ENCODE peak calls at places on chromosomes 12 and 14, in six cellular contexts. Q is tibial artery, D is upper lobe of right lung, U is ovary, R is progenitor cell of endocrine pancreas, F is psoas muscle. I is an unnamed sample.

GRCh38 chr14:67396381-67396965 is 15.5 kb downstream of the PLEK2 start:
- DNase-seq in U (no peak), F (no peak), D (no peak), Q (no peak), R (no peak), I (no peak)

GRCh38 chr12:116673713-116674112 is 64.2 kb downstream of the SPRING1 start:
- DNase-seq in R (no peak), U (no peak), Q (no peak), D (peak), F (no peak), I (no peak)

GRCh38 chr12:6250343-6250742 is 50.1 kb downstream of the CD9 start:
- DNase-seq in D (peak), F (no peak), R (no peak), U (no peak), Q (peak), I (peak)

GRCh38 chr12:81530352-81530751 is 228.8 kb downstream of the PPFIA2 start:
- DNase-seq in R (no peak), U (no peak), Q (no peak), F (no peak), D (no peak), I (no peak)

GRCh38 chr12:9787340-9787737 is 26.6 kb upstream of the CD69 start:
- DNase-seq in F (no peak), R (no peak), Q (no peak), D (no peak), U (no peak), I (no peak)

GRCh38 chr14:29648045-29648444 is 279.6 kb downstream of the PRKD1 start:
- DNase-seq in F (no peak), Q (no peak), R (no peak), U (no peak), D (no peak), I (no peak)

GRCh38 chr12:92396647-92397258 is 251.1 kb upstream of the BTG1 start:
- DNase-seq in D (no peak), U (no peak), F (no peak), R (no peak), Q (no peak), I (no peak)

GRCh38 chr12:106135781-106136180 is 3.0 kb downstream of the NUAK1 start:
- DNase-seq in D (no peak), R (no peak), U (no peak), Q (no peak), F (no peak), I (no peak)

GRCh38 chr12:98646165-98646764 is 1.2 kb downstream of the APAF1 start:
- DNase-seq in F (no peak), U (no peak), R (no peak), D (no peak), Q (no peak), I (no peak)

GRCh38 chr12:52971701-52972329 is 22.9 kb downstream of the KRT18 start:
- DNase-seq in R (no peak), Q (no peak), F (no peak), D (no peak), U (no peak), I (no peak)

GRCh38 chr14:22226381-22226780 is 362.6 kb downstream of the DAD1 start:
- DNase-seq in F (no peak), R (no peak), D (no peak), Q (no peak), U (no peak), I (no peak)

GRCh38 chr12:31729728-31730127 is 907 bp upstream of the AMN1 start:
- DNase-seq in R (no peak), U (no peak), Q (no peak), F (no peak), D (no peak), I (no peak)

GRCh38 chr12:89156862-89157262 is 195.4 kb downstream of the DUSP6 start:
- DNase-seq in D (no peak), R (no peak), F (no peak), U (no peak), Q (no peak), I (no peak)

GRCh38 chr14:82725188-82725587 is 1191.5 kb upstream of the SEL1L start:
- DNase-seq in U (no peak), R (no peak), Q (no peak), F (no peak), D (no peak), I (no peak)

GRCh38 chr14:54902521-54903420 is at the start of gene GCH1:
- DNase-seq in Q (peak), U (peak), D (peak), F (peak), R (peak), I (no peak)

GRCh38 chr12:5022465-5023061 is 21.1 kb upstream of the KCNA5 start:
- DNase-seq in U (no peak), F (peak), R (peak), Q (no peak), D (no peak), I (no peak)

GRCh38 chr14:39122330-39123138 is 8.4 kb downstream of the GEMIN2 start:
- DNase-seq in R (no peak), F (no peak), Q (no peak), U (no peak), D (no peak), I (no peak)

GRCh38 chr12:3129301-3130052 is 52.3 kb downstream of the TSPAN9 start:
- DNase-seq in F (no peak), Q (no peak), D (no peak), R (no peak), U (no peak), I (peak)

GRCh38 chr14:74089251-74090020 is 4.7 kb downstream of the LIN52 start:
- DNase-seq in R (no peak), U (no peak), D (no peak), F (no peak), Q (no peak), I (no peak)

GRCh38 chr12:120397827-120398563 is 29.0 kb upstream of the MSI1 start:
- DNase-seq in R (peak), U (no peak), D (no peak), F (no peak), Q (no peak), I (no peak)

GRCh38 chr12:32895688-32896437 is 714 bp downstream of the PKP2 start:
- DNase-seq in F (no peak), D (no peak), Q (no peak), U (peak), R (peak), I (no peak)

GRCh38 chr12:108400060-108400459 is 60.9 kb upstream of the CMKLR1 start:
- DNase-seq in F (no peak), D (no peak), U (no peak), R (no peak), Q (no peak), I (no peak)

GRCh38 chr14:64137657-64138290 is 156.4 kb downstream of the ESR2 start:
- DNase-seq in F (no peak), Q (no peak), D (no peak), U (peak), R (no peak), I (no peak)

GRCh38 chr14:56061051-56061450 is 57.2 kb upstream of the PELI2 start:
- DNase-seq in U (no peak), Q (no peak), F (no peak), D (no peak), R (no peak), I (no peak)

GRCh38 chr12:127558363-127558762 is 708.6 kb upstream of the TMEM132C start:
- DNase-seq in Q (no peak), U (no peak), D (no peak), F (no peak), R (no peak), I (no peak)

GRCh38 chr14:71320734-71321555 is 413.7 kb downstream of the PCNX1 start:
- DNase-seq in U (peak), R (peak), F (peak), D (peak), Q (peak), I (no peak)

GRCh38 chr12:89414851-89415250 is 62.5 kb upstream of the DUSP6 start:
- DNase-seq in U (no peak), Q (no peak), F (no peak), D (no peak), R (no peak), I (no peak)

GRCh38 chr12:98253207-98253606 is 262.2 kb upstream of the TMPO start:
- DNase-seq in U (no peak), Q (no peak), R (no peak), F (no peak), D (no peak), I (no peak)

GRCh38 chr12:80937391-80938238 is at the start of gene LIN7A:
- DNase-seq in R (peak), Q (peak), U (peak), D (peak), F (peak), I (no peak)

GRCh38 chr14:65156568-65157366 is 54.5 kb upstream of the MAX start:
- DNase-seq in F (peak), U (peak), Q (peak), R (no peak), D (peak), I (no peak)

GRCh38 chr12:116592116-116592637 is 33.0 kb downstream of the MAP1LC3B2 start:
- DNase-seq in F (peak), R (no peak), U (peak), Q (peak), D (peak), I (no peak)

GRCh38 chr14:70934502-70935134 is 27.4 kb downstream of the PCNX1 start:
- DNase-seq in F (no peak), Q (no peak), U (no peak), D (no peak), R (no peak), I (no peak)

GRCh38 chr12:116885496-116885895 is 4.3 kb upstream of the HRK start:
- DNase-seq in U (no peak), R (no peak), F (no peak), Q (no peak), D (no peak), I (no peak)

GRCh38 chr14:90726656-90727055 is 89.6 kb downstream of the TTC7B start:
- DNase-seq in R (no peak), D (no peak), U (no peak), Q (peak), F (peak), I (no peak)

GRCh38 chr14:104968541-104969401 is 9.4 kb downstream of the AHNAK2 start:
- DNase-seq in U (peak), D (no peak), F (peak), Q (peak), R (no peak), I (no peak)

DNA sequence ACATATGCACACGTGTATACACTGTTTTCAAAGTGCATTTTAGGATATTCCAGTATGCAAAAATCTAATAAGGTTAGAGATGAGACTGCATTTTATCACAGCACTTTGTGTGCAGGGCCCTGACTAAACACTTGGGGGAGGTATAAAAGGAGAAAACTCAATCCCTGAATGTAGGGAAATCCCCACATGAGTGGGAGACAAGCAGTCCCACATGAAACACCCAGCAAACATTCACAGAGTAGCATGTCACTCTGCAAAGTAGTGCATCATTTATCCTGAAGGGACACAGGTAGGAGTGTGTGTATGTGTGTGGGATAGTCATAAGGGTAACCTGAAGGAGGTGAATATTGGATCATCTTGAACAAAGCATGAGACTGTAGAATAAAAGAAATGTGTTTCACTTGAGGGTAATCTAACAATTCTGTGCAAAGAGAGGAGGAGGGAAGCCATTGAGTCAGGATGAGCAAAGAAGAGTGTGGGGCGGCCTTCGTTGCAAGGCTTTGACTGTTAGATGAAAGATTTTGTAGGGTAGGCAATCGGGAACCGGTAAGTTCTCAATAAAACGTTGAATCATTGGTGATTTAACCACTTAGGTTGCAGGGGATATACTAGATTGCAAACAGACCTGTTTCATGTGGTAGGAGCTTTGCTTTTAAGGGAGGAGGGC is 2.9 kb downstream of the PRPF40B start:
- DNase-seq in R (no peak), U (no peak), F (no peak), D (no peak), Q (no peak), I (no peak)
- TF ChIP-seq CTCF in R (no peak), U (no peak), F (no peak), D (no peak), Q (no peak), I (peak)

DNA sequence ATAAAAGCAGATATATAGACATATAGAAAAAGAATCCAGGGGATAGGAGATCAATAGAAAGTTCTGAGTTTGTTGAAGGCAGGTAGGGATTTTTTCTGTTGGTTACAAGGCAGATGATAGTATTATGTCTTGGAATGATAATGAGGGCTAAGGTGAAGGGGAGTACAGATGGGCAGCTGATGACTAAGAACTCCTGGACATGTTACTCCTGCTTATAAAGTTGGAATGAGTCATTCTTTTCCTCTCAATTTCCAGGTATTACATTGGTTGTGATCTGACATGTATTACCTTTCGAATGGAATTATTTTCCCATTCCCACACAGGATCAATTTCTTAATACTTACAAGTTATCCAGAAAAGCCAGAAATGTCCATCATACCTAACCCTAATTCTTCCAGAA is 545.2 kb upstream of the MGAT4C start:
- DNase-seq in R (no peak), F (no peak), Q (no peak), U (no peak), D (no peak), I (no peak)
- TF ChIP-seq CTCF in R (no peak), F (no peak), Q (no peak), U (no peak), D (no peak), I (no peak)

GRCh38 chr14:103107455-103107854 is 12.9 kb downstream of the EXOC3L4 start:
- DNase-seq in F (no peak), R (no peak), U (no peak), Q (no peak), D (no peak), I (no peak)
- TF ChIP-seq CTCF in F (no peak), R (no peak), U (no peak), Q (no peak), D (no peak), I (no peak)

DNA sequence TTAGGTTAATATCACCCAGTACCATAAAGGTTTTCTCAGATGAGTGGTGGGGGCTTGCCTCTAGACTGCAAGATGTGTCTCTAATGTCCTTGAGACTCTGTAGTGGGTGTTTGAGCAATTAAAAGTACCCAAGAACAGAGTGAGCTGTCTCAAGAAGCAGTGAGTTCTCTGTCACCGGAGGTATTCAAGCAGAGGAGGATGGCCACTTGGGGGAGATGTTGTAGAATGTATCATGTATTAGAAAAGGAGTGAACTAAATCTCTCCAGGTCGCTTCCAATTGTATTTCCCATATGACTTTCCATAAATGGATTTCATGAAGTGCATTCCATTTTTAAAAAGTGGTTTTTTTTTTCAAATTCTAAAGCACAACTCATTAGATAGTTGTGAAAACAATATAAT is 35.0 kb downstream of the SLC17A8 start:
- DNase-seq in D (no peak), R (no peak), Q (no peak), U (no peak), F (no peak), I (no peak)
- TF ChIP-seq CTCF in D (peak), R (no peak), Q (no peak), U (no peak), F (no peak), I (peak)

GRCh38 chr14:83940253-83940652 is 1589.7 kb upstream of the FLRT2 start:
- DNase-seq in Q (no peak), D (no peak), R (no peak), F (no peak), U (no peak), I (no peak)
- TF ChIP-seq CTCF in Q (no peak), D (no peak), R (peak), F (no peak), U (no peak), I (peak)

DNA sequence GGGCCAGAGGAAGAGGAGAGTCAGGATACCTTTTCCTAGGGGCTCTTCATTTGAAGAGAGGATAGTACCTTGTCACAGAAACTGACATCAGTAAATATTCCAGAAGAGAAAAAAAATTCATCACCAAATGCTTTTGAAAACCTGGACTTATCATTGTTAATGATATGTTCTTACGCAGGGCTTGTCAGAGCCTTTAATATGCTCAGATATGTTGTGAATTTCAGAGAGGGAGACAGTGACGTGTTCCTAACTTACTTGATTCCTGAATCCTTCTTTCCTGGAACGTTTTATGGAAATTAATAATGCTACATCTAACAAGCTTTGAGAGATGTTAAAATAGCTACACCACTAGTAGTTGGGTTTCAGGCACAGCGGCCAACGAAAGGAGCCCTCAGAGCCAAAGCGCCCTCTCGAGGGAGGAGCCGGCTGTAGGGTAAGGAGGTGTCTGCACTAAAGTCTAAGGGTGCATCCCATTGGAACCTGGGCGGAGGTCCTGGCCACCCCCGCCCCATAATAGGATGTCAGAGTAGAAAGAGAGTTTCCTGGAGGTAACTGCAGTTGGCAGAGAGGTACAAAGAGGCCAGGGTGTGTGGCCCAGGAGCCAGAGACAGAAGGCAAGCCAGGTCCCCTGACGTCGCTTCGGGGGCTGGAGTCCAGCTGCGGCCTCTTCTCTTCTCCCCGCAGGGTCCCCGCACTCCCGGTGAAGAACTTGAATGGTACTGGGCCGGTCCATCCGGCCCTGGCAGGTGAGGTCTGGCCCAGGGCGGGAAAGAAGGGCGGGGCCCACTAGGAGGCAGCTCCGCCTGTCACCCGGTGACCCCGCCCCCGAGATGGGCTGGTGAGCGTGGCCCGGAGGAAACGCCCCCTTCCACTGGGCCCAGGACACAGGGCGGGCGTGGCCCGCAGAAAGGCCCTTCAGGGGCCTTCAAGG is 36.2 kb downstream of the DTX1 start:
- DNase-seq in F (peak), U (no peak), R (peak), D (peak), Q (no peak), I (no peak)
- TF ChIP-seq CTCF in F (no peak), U (no peak), R (peak), D (no peak), Q (no peak), I (peak)

DNA sequence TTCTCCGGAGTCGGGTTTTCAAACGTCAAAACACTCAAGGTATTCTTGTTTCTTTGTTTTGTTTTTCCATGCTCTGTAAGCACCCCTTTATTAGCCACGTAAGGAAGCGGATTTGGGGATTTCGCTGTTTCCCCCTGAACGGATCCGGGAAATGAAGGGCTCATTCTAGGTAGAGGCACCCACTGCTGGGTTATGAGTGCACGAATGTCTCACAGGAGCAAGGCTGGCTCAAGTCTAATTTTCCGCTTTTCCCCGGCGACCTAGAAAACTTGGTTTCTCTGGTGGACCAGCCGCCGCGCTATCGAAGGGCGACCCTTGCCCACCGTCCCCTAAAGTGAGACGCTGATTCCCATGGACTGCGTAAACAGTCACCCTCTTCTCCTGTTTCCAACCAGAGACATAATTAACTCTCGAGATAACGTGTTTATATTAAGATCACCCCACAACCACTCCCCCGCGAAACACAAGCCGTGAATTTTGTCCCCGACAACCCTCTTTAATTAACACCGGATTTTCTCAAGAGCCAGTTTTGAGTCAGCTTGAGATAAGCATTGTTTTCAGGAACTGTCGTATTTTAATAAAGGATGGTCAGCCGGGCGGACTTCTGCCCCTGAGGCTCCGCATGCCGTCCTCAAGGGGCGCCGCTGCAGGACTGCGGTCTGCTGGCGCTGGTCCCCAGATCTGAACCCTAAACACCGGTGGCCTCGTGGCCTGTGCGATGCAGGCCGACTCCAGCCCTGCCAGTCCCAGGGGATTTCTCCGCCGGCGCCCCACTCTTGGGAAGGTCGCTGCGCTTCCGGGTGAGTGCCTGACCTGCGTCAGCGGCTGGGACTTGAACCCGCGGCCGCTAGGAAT is 523 bp upstream of the ABCC9 start:
- DNase-seq in Q (peak), D (peak), R (peak), U (peak), F (peak), I (no peak)
- TF ChIP-seq CTCF in Q (peak), D (peak), R (peak), U (peak), F (peak), I (peak)